ENCODE peak calls at places on chromosome 22, in six cellular contexts. N is A549, Q is BJ, L is kidney, C is lower lobe of right lung, D is astrocyte of the cerebellum. H is an unnamed sample.

GRCh38 chr22:32842486-32842885 is 41.0 kb downstream of the TIMP3 start:
- DNase-seq in N (no peak), Q (no peak), L (no peak), C (no peak), D (no peak), H (no peak)

GRCh38 chr22:39428597-39429071 is 28.2 kb upstream of the MGAT3 start:
- DNase-seq in N (no peak), Q (no peak), L (no peak), C (peak), D (peak), H (no peak)

GRCh38 chr22:23774922-23775436 is 2.3 kb downstream of the MMP11 start:
- DNase-seq in N (peak), Q (no peak), L (no peak), C (no peak), D (peak), H (no peak)

GRCh38 chr22:27372364-27372763 is 429.2 kb downstream of the MN1 start:
- DNase-seq in N (no peak), Q (no peak), L (no peak), C (no peak), D (no peak), H (no peak)

GRCh38 chr22:31846161-31847115 is 92.6 kb downstream of the DEPDC5 start:
- DNase-seq in N (peak), Q (no peak), L (no peak), C (no peak), D (no peak), H (peak)

GRCh38 chr22:27112273-27112672 is 454.9 kb downstream of the MIAT start:
- DNase-seq in N (peak), Q (no peak), L (no peak), C (no peak), D (no peak), H (no peak)

GRCh38 chr22:26503758-26504157 is 8.5 kb downstream of the TFIP11 start:
- DNase-seq in N (no peak), Q (no peak), L (no peak), C (no peak), D (no peak), H (no peak)

GRCh38 chr22:23591846-23592245 is 11.8 kb upstream of the IGLL1 start:
- DNase-seq in N (no peak), Q (no peak), L (peak), C (no peak), D (no peak), H (no peak)

GRCh38 chr22:26276530-26277200 is 107.4 kb downstream of the SEZ6L start:
- DNase-seq in N (no peak), Q (no peak), L (no peak), C (no peak), D (no peak), H (no peak)

GRCh38 chr22:44128961-44129613 is 51.6 kb upstream of the PARVG start:
- DNase-seq in N (no peak), Q (no peak), L (peak), C (peak), D (no peak), H (no peak)

GRCh38 chr22:30902496-30903357 is 65.8 kb downstream of the MORC2 start:
- DNase-seq in N (no peak), Q (no peak), L (no peak), C (no peak), D (no peak), H (no peak)

GRCh38 chr22:25390297-25391240 is 171.1 kb downstream of the CRYBB2 start:
- DNase-seq in N (no peak), Q (no peak), L (peak), C (no peak), D (no peak), H (no peak)

GRCh38 chr22:22031183-22031560 is 48.6 kb upstream of the TOP3B start:
- DNase-seq in N (no peak), Q (no peak), L (no peak), C (no peak), D (no peak), H (no peak)

GRCh38 chr22:20425821-20426615 is 11.6 kb downstream of the SCARF2 start:
- DNase-seq in N (no peak), Q (no peak), L (peak), C (no peak), D (no peak), H (no peak)

GRCh38 chr22:44391481-44392445 is 79.0 kb upstream of the SHISAL1 start:
- DNase-seq in N (no peak), Q (no peak), L (peak), C (no peak), D (no peak), H (no peak)

GRCh38 chr22:23072911-23073491 is 2.7 kb downstream of the GNAZ start:
- DNase-seq in N (no peak), Q (peak), L (peak), C (peak), D (no peak), H (peak)

GRCh38 chr22:35377735-35378134 is 3.2 kb upstream of the HMOX1 start:
- DNase-seq in N (no peak), Q (no peak), L (no peak), C (no peak), D (no peak), H (no peak)

GRCh38 chr22:27879923-27880322 is 39.1 kb downstream of the PITPNB start:
- DNase-seq in N (peak), Q (no peak), L (no peak), C (no peak), D (peak), H (no peak)

GRCh38 chr22:28973352-28973751 is 88.3 kb downstream of the C22orf31 start:
- DNase-seq in N (no peak), Q (no peak), L (no peak), C (no peak), D (no peak), H (no peak)

GRCh38 chr22:23281406-23282088 is 101.2 kb downstream of the BCR start:
- DNase-seq in N (peak), Q (no peak), L (peak), C (peak), D (peak), H (no peak)

GRCh38 chr22:22235564-22235963 is 9.0 kb upstream of the VPREB1 start:
- DNase-seq in N (peak), Q (no peak), L (no peak), C (no peak), D (no peak), H (no peak)

GRCh38 chr22:39348909-39349505 is 784 bp upstream of the SYNGR1 start:
- DNase-seq in N (no peak), Q (no peak), L (no peak), C (peak), D (no peak), H (no peak)

GRCh38 chr22:19275104-19275503 is 16.4 kb downstream of the CLTCL1 start:
- DNase-seq in N (no peak), Q (no peak), L (no peak), C (no peak), D (no peak), H (no peak)

GRCh38 chr22:35839811-35840739 is 122.4 kb downstream of the APOL5 start:
- DNase-seq in N (peak), Q (peak), L (peak), C (peak), D (peak), H (peak)

GRCh38 chr22:23305922-23306374 is 125.6 kb downstream of the BCR start:
- DNase-seq in N (no peak), Q (no peak), L (peak), C (peak), D (peak), H (no peak)

GRCh38 chr22:19800306-19800705 is 39.7 kb downstream of the TBX1 start:
- DNase-seq in N (no peak), Q (no peak), L (peak), C (peak), D (no peak), H (no peak)

GRCh38 chr22:24809331-24809730 is 3.3 kb downstream of the SGSM1 start:
- DNase-seq in N (no peak), Q (no peak), L (no peak), C (no peak), D (no peak), H (no peak)

GRCh38 chr22:22197993-22198402 is 46.6 kb upstream of the VPREB1 start:
- DNase-seq in N (no peak), Q (no peak), L (no peak), C (no peak), D (no peak), H (no peak)

GRCh38 chr22:26139320-26139719 is 29.9 kb upstream of the SEZ6L start:
- DNase-seq in N (no peak), Q (no peak), L (no peak), C (no peak), D (no peak), H (no peak)

GRCh38 chr22:48902001-48902869 is 925.4 kb downstream of the BRD1 start:
- DNase-seq in N (no peak), Q (no peak), L (no peak), C (no peak), D (no peak), H (no peak)

GRCh38 chr22:32237021-32237420 is 18.1 kb downstream of the SLC5A4 start:
- DNase-seq in N (no peak), Q (no peak), L (no peak), C (no peak), D (no peak), H (no peak)

GRCh38 chr22:25202290-25202921 is 2.7 kb downstream of the CRYBB3 start:
- DNase-seq in N (peak), Q (no peak), L (no peak), C (peak), D (peak), H (peak)

GRCh38 chr22:44516841-44517240 is 18.8 kb upstream of the RTL6 start:
- DNase-seq in N (no peak), Q (no peak), L (no peak), C (no peak), D (no peak), H (no peak)

GRCh38 chr22:22546490-22546889 is 12.6 kb downstream of the PRAME start:
- DNase-seq in N (no peak), Q (no peak), L (no peak), C (no peak), D (no peak), H (no peak)

DNA sequence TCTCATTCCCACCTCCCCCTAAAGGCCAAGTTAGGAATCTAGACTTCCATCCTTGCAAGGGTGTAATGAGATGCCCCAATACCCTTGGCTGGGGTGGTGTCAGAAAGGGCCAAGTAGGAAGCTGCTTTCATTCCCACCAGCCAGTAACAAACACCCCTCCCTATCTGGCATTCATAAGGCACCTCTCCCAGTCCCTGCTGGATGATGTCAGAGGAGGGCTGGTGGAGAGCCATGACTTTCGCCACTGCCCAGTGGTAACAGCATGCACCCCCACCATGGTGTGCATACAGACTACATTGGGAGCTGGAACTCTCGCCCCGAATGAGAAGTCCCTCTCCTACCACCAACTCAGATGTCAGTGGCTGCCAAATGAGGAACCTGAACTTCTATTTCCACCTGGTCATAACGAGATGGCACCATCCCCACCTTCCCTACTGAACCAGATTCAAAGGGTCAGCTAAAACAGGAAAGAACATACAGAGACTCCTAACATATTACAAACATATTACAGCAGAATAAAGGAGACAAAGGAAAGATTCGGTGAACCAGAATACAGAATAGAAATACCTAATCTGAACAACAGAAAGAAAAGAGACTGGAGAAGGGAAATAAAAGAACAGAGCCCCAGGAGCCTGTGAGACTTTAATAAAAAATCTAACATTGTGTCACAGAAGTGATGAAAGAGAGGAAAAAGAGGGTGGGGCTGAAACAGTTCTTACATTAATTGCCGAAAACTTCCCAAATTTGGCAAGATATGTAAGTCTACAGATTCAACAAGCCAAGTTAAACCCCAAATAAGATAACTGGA is 73.5 kb downstream of the SGSM3 start:
- DNase-seq in N (no peak), Q (no peak), L (no peak), C (no peak), D (no peak), H (no peak)
- TF ChIP-seq CTCF in N (no peak), Q (no peak), L (no peak), C (no peak), D (no peak), H (no peak)

GRCh38 chr22:46081036-46081830 is 69.1 kb upstream of the PPARA start:
- DNase-seq in N (no peak), Q (no peak), L (peak), C (peak), D (no peak), H (no peak)
- H3K4me3 ChIP-seq in N (peak), Q (peak), L (peak), C (peak), D (peak), H (peak)

DNA sequence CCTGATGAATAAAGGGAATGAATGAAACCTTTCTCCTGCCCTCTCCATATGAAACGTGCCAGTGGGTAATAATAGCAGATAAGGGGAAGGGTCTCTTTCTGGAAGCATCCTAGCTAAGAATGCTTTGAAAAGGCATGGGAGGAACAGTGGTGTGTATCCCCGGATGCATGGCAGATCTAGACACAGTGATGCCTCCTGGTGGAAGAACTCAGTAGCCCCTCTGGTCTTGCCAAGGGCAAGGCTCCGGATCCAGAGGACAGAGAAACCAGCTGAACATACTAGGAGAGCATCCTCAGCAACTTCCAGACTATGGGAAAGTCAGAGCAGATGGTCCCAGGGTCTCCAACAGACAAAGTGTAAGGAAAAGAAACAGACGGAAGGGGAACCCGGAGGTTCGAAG is 6.4 kb downstream of the BAIAP2L2 start:
- DNase-seq in N (peak), Q (no peak), L (no peak), C (peak), D (no peak), H (no peak)
- TF ChIP-seq CTCF in N (no peak), Q (peak), L (peak), C (no peak), D (peak), H (peak)

GRCh38 chr22:18111759-18112330 is 1.2 kb downstream of the TUBA8 start:
- DNase-seq in N (no peak), Q (no peak), L (no peak), C (no peak), D (no peak), H (no peak)

GRCh38 chr22:18110944-18111758 is 542 bp downstream of the TUBA8 start:
- DNase-seq in N (no peak), Q (no peak), L (no peak), C (no peak), D (no peak), H (no peak)

GRCh38 chr22:18114495-18114894 is 3.9 kb downstream of the TUBA8 start:
- DNase-seq in N (no peak), Q (no peak), L (no peak), C (no peak), D (no peak), H (no peak)

GRCh38 chr22:18113680-18114394 is 3.2 kb downstream of the TUBA8 start:
- DNase-seq in N (no peak), Q (no peak), L (no peak), C (no peak), D (no peak), H (no peak)

GRCh38 chr22:18112440-18112839 is 1.8 kb downstream of the TUBA8 start:
- DNase-seq in N (no peak), Q (no peak), L (no peak), C (no peak), D (no peak), H (no peak)
- H3K4me3 ChIP-seq in N (no peak), Q (no peak), L (no peak), C (no peak), D (no peak), H (no peak)

DNA sequence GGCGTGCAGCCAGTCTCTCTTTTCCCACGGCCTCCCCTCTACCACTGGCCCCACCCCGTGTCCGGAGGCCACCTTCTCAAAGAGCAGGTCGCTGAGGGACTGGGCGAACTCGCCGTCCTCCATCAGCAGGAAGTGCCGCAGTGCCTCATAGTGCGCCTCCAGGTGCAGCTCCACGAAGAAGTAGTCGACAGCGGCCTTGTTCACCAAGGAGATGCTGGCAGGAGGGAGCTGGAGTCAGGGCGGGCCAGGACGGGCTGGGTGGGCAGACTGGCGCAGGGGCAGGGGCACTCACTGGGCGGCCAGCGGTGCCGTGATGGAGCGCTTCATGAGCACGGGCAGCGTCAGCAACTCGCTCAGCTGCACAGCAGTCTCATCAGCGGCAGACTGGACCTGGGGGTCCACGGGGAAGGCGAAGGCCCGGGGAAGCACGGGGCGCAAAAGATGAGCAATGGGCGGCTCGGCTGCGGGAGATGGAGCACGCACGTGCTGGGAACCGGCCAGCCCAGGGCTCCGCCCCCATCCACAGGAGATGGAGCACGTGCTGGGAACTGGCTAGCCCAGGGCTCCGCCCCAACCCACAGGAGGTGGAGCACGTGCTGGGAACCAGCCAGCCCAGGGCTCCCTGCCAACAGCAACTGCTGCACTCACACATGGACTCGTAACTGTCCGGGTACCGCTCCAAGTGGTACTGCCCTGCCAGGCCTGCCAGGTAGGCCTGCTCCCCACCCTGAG is 18.4 kb downstream of the SELENOO start:
- DNase-seq in N (peak), Q (peak), L (peak), C (peak), D (peak), H (no peak)
- TF ChIP-seq CTCF in N (no peak), Q (no peak), L (no peak), C (no peak), D (no peak), H (no peak)

GRCh38 chr22:36921309-36922096 is 8.1 kb downstream of the CSF2RB start:
- DNase-seq in N (no peak), Q (no peak), L (peak), C (no peak), D (no peak), H (no peak)
- H3K4me3 ChIP-seq in N (no peak), Q (no peak), L (no peak), C (no peak), D (no peak), H (no peak)

GRCh38 chr22:36853407-36854099 is 7.3 kb upstream of the NCF4 start:
- DNase-seq in N (peak), Q (no peak), L (peak), C (peak), D (no peak), H (no peak)
- TF ChIP-seq CTCF in N (no peak), Q (peak), L (peak), C (peak), D (peak), H (peak)

DNA sequence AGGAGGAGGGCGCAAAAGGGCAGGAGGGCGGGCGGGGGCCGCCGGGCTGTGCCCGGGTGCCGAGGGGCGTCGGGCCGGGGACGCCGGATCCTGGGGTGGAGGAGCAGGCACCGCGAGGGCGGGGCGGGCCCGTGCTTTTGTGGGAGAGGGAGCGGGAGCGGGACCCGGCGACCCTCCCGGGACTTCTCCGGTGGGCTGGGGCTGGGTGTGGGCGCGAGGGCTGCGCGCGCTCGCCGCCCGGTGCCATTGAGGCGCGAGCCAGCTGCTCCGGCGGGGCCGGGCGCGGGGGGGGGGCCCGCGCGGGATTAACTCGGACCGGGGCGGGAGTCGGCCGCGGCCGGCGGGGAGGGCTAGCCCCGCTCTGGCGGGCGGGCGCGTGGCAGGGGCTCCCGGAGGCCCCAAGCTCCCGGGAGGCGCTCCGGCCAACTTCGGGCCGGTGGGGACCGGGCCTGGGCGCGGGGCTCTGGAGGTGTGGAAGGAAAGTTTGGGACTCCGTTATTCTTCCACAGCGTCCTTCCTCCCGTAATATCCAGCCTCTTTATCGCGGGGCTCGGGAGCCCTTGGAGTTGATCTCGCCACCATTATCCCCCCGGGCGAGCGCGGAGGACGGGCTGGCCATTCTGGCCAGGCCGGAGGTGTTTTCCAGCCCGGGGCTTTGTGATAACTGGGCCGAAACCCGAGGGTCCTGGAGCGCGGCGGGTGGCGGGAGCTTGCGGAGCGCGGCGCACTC is 941 bp downstream of the CECR2 start:
- DNase-seq in N (no peak), Q (no peak), L (peak), C (no peak), D (no peak), H (no peak)
- H3K4me3 ChIP-seq in N (peak), Q (no peak), L (peak), C (peak), D (peak), H (no peak)

GRCh38 chr22:43100223-43100622 is 10.3 kb upstream of the BIK start:
- DNase-seq in N (no peak), Q (no peak), L (no peak), C (no peak), D (no peak), H (no peak)
- TF ChIP-seq CTCF in N (no peak), Q (no peak), L (no peak), C (no peak), D (no peak), H (no peak)

H was measured in AG04449.